ENCODE peak calls at places on chromosomes 6 and 20, in seven cellular contexts. One of them, this sample, is unnamed.
A peak's percentile ranks its signal among the peaks of the same experiment; 100 is the strongest.

GRCh38 chr6:53943410-53943809 is 148.6 kb downstream of the LRRC1 start:
- DNase-seq in CD4-positive, alpha-beta T cell: no peak
- DNase-seq in fibroblast of lung: peak; percentile 82
- DNase-seq in CD8-positive, alpha-beta T cell: no peak
- DNase-seq in fibroblast of pulmonary artery: no peak
- DNase-seq in neural progenitor cell: no peak
- DNase-seq in foreskin fibroblast: no peak
- DNase-seq in this sample: no peak

GRCh38 chr6:143002686-143003085 is 57.7 kb upstream of the HIVEP2 start:
- DNase-seq in CD4-positive, alpha-beta T cell: no peak
- DNase-seq in fibroblast of lung: no peak
- DNase-seq in CD8-positive, alpha-beta T cell: no peak
- DNase-seq in fibroblast of pulmonary artery: no peak
- DNase-seq in neural progenitor cell: no peak
- DNase-seq in foreskin fibroblast: no peak
- DNase-seq in this sample: no peak

GRCh38 chr6:168658059-168658458 is 217.1 kb downstream of the SMOC2 start:
- DNase-seq in CD4-positive, alpha-beta T cell: peak; percentile 6
- DNase-seq in fibroblast of lung: no peak
- DNase-seq in CD8-positive, alpha-beta T cell: peak; percentile 13
- DNase-seq in fibroblast of pulmonary artery: no peak
- DNase-seq in neural progenitor cell: no peak
- DNase-seq in foreskin fibroblast: no peak
- DNase-seq in this sample: no peak

GRCh38 chr20:12022121-12022520 is 104.4 kb downstream of the BTBD3 start:
- DNase-seq in CD4-positive, alpha-beta T cell: no peak
- DNase-seq in fibroblast of lung: no peak
- DNase-seq in CD8-positive, alpha-beta T cell: no peak
- DNase-seq in fibroblast of pulmonary artery: no peak
- DNase-seq in neural progenitor cell: no peak
- DNase-seq in foreskin fibroblast: no peak
- DNase-seq in this sample: no peak

GRCh38 chr6:73231986-73232391 is 6.7 kb upstream of the KHDC1L start:
- DNase-seq in CD4-positive, alpha-beta T cell: no peak
- DNase-seq in fibroblast of lung: no peak
- DNase-seq in CD8-positive, alpha-beta T cell: no peak
- DNase-seq in fibroblast of pulmonary artery: no peak
- DNase-seq in neural progenitor cell: no peak
- DNase-seq in foreskin fibroblast: no peak
- DNase-seq in this sample: no peak

GRCh38 chr6:133512410-133513016 is 271.4 kb downstream of the EYA4 start:
- DNase-seq in CD4-positive, alpha-beta T cell: no peak
- DNase-seq in fibroblast of lung: peak; percentile 73
- DNase-seq in CD8-positive, alpha-beta T cell: no peak
- DNase-seq in fibroblast of pulmonary artery: peak; percentile 76
- DNase-seq in neural progenitor cell: peak; percentile 70
- DNase-seq in foreskin fibroblast: peak; percentile 78
- DNase-seq in this sample: no peak

GRCh38 chr20:50311308-50312001 is 120.8 kb downstream of the CEBPB start:
- DNase-seq in CD4-positive, alpha-beta T cell: no peak
- DNase-seq in fibroblast of lung: no peak
- DNase-seq in CD8-positive, alpha-beta T cell: no peak
- DNase-seq in fibroblast of pulmonary artery: no peak
- DNase-seq in neural progenitor cell: no peak
- DNase-seq in foreskin fibroblast: no peak
- DNase-seq in this sample: no peak

GRCh38 chr6:68139130-68139529 is 496.0 kb upstream of the ADGRB3 start:
- DNase-seq in CD4-positive, alpha-beta T cell: no peak
- DNase-seq in fibroblast of lung: no peak
- DNase-seq in CD8-positive, alpha-beta T cell: no peak
- DNase-seq in fibroblast of pulmonary artery: no peak
- DNase-seq in neural progenitor cell: peak; percentile 79
- DNase-seq in foreskin fibroblast: no peak
- DNase-seq in this sample: no peak

GRCh38 chr20:52105045-52105572 is 86.5 kb downstream of the ZFP64 start:
- DNase-seq in CD4-positive, alpha-beta T cell: no peak
- DNase-seq in fibroblast of lung: peak; percentile 46
- DNase-seq in CD8-positive, alpha-beta T cell: no peak
- DNase-seq in fibroblast of pulmonary artery: peak; percentile 47
- DNase-seq in neural progenitor cell: peak; percentile 82
- DNase-seq in foreskin fibroblast: peak; percentile 68
- DNase-seq in this sample: no peak

GRCh38 chr6:42766163-42766670 is 15.6 kb upstream of the BICRAL start:
- DNase-seq in CD4-positive, alpha-beta T cell: no peak
- DNase-seq in fibroblast of lung: peak; percentile 55
- DNase-seq in CD8-positive, alpha-beta T cell: no peak
- DNase-seq in fibroblast of pulmonary artery: peak; percentile 42
- DNase-seq in neural progenitor cell: no peak
- DNase-seq in foreskin fibroblast: peak; percentile 79
- DNase-seq in this sample: no peak

DNA sequence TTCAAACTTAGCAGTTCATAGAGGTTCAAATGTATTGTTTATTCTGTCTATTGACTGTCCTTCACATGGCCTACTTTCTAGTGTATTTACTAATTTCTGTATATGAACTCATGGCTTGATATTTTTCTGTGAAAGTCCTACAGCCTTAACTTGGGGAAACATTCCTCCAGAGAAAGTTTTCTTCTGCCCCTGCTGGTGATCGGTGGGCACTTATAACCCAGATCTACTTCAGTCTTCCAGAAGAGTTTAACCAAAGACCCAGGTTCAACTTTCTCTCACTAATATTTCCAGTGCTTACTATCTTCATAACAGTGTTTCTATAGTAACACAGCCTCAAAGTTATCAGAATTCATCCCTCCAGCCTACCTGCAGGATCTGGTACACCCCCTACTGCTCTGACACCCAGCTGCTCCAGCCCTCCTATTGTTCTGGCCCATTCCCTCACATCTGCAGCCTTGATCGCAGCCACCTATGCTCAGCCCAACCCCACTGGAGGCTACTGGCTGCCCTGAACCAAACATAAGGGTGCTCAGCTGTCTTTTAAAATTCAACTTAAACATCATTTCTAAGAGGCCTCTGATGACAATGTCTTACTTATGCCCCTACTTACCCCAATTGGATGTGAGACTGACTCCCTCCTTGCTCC is 72.3 kb downstream of the TBX18 start:
- DNase-seq in CD4-positive, alpha-beta T cell: no peak
- DNase-seq in fibroblast of lung: no peak
- DNase-seq in CD8-positive, alpha-beta T cell: no peak
- DNase-seq in fibroblast of pulmonary artery: no peak
- DNase-seq in neural progenitor cell: no peak
- DNase-seq in foreskin fibroblast: no peak
- DNase-seq in this sample: no peak
- TF ChIP-seq CTCF in CD4-positive, alpha-beta T cell: no peak
- TF ChIP-seq CTCF in fibroblast of lung: no peak
- TF ChIP-seq CTCF in CD8-positive, alpha-beta T cell: no peak
- TF ChIP-seq CTCF in fibroblast of pulmonary artery: no peak
- TF ChIP-seq CTCF in neural progenitor cell: no peak
- TF ChIP-seq CTCF in foreskin fibroblast: no peak
- TF ChIP-seq CTCF in this sample: no peak

GRCh38 chr20:46253391-46253790 is 54.9 kb downstream of the CDH22 start:
- DNase-seq in CD4-positive, alpha-beta T cell: no peak
- DNase-seq in fibroblast of lung: no peak
- DNase-seq in CD8-positive, alpha-beta T cell: no peak
- DNase-seq in fibroblast of pulmonary artery: no peak
- DNase-seq in neural progenitor cell: peak; percentile 64
- DNase-seq in foreskin fibroblast: peak; percentile 8
- DNase-seq in this sample: no peak
- TF ChIP-seq CTCF in CD4-positive, alpha-beta T cell: no peak
- TF ChIP-seq CTCF in fibroblast of lung: peak; percentile 14
- TF ChIP-seq CTCF in CD8-positive, alpha-beta T cell: no peak
- TF ChIP-seq CTCF in fibroblast of pulmonary artery: no peak
- TF ChIP-seq CTCF in neural progenitor cell: peak; percentile 52
- TF ChIP-seq CTCF in foreskin fibroblast: no peak
- TF ChIP-seq CTCF in this sample: peak; percentile 4

DNA sequence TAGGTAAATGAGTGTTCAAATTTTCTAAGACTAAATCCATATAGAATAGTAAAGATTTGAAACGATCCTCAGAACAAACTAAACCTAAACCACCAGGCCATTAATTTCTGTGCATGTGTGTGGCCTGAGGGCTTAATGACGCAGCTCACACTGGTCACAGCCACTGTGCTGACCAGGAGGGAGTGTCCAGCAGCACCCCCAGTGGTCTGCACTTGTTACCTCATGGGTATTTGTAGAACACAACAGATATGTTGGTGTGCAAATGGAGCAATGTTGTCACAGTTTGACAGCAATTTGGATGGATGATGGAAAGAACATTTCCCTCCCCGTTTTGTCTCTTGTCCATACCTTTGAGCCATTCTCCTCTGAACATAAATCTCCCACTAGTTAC is 122.4 kb upstream of the EXOC2 start:
- DNase-seq in CD4-positive, alpha-beta T cell: no peak
- DNase-seq in fibroblast of lung: no peak
- DNase-seq in CD8-positive, alpha-beta T cell: no peak
- DNase-seq in fibroblast of pulmonary artery: no peak
- DNase-seq in neural progenitor cell: peak; percentile 58
- DNase-seq in foreskin fibroblast: no peak
- DNase-seq in this sample: no peak
- TF ChIP-seq CTCF in CD4-positive, alpha-beta T cell: no peak
- TF ChIP-seq CTCF in fibroblast of lung: peak; percentile 20
- TF ChIP-seq CTCF in CD8-positive, alpha-beta T cell: no peak
- TF ChIP-seq CTCF in fibroblast of pulmonary artery: no peak
- TF ChIP-seq CTCF in neural progenitor cell: peak; percentile 48
- TF ChIP-seq CTCF in foreskin fibroblast: no peak
- TF ChIP-seq CTCF in this sample: peak; percentile 23

GRCh38 chr20:39547546-39548410 is 585.6 kb downstream of the DHX35 start:
- DNase-seq in CD4-positive, alpha-beta T cell: no peak
- DNase-seq in fibroblast of lung: no peak
- DNase-seq in CD8-positive, alpha-beta T cell: no peak
- DNase-seq in fibroblast of pulmonary artery: no peak
- DNase-seq in neural progenitor cell: no peak
- DNase-seq in foreskin fibroblast: no peak
- DNase-seq in this sample: no peak
- TF ChIP-seq CTCF in CD4-positive, alpha-beta T cell: no peak
- TF ChIP-seq CTCF in fibroblast of lung: no peak
- TF ChIP-seq CTCF in CD8-positive, alpha-beta T cell: no peak
- TF ChIP-seq CTCF in fibroblast of pulmonary artery: no peak
- TF ChIP-seq CTCF in neural progenitor cell: peak; percentile 16
- TF ChIP-seq CTCF in foreskin fibroblast: no peak
- TF ChIP-seq CTCF in this sample: no peak

GRCh38 chr6:18031189-18031588 is 43.8 kb upstream of the KIF13A start:
- DNase-seq in CD4-positive, alpha-beta T cell: no peak
- DNase-seq in fibroblast of lung: no peak
- DNase-seq in CD8-positive, alpha-beta T cell: no peak
- DNase-seq in fibroblast of pulmonary artery: no peak
- DNase-seq in neural progenitor cell: no peak
- DNase-seq in foreskin fibroblast: no peak
- DNase-seq in this sample: no peak

GRCh38 chr6:18034798-18035202 is 47.4 kb upstream of the KIF13A start:
- DNase-seq in CD4-positive, alpha-beta T cell: no peak
- DNase-seq in fibroblast of lung: peak; percentile 28
- DNase-seq in CD8-positive, alpha-beta T cell: no peak
- DNase-seq in fibroblast of pulmonary artery: peak; percentile 34
- DNase-seq in neural progenitor cell: no peak
- DNase-seq in foreskin fibroblast: no peak
- DNase-seq in this sample: no peak

GRCh38 chr6:18028332-18028731 is 40.9 kb upstream of the KIF13A start:
- DNase-seq in CD4-positive, alpha-beta T cell: no peak
- DNase-seq in fibroblast of lung: no peak
- DNase-seq in CD8-positive, alpha-beta T cell: no peak
- DNase-seq in fibroblast of pulmonary artery: no peak
- DNase-seq in neural progenitor cell: no peak
- DNase-seq in foreskin fibroblast: no peak
- DNase-seq in this sample: no peak

GRCh38 chr6:18035330-18035854 is 48.0 kb upstream of the KIF13A start:
- DNase-seq in CD4-positive, alpha-beta T cell: no peak
- DNase-seq in fibroblast of lung: no peak
- DNase-seq in CD8-positive, alpha-beta T cell: no peak
- DNase-seq in fibroblast of pulmonary artery: no peak
- DNase-seq in neural progenitor cell: no peak
- DNase-seq in foreskin fibroblast: no peak
- DNase-seq in this sample: no peak

GRCh38 chr6:18031680-18032256 is 44.3 kb upstream of the KIF13A start:
- DNase-seq in CD4-positive, alpha-beta T cell: no peak
- DNase-seq in fibroblast of lung: no peak
- DNase-seq in CD8-positive, alpha-beta T cell: no peak
- DNase-seq in fibroblast of pulmonary artery: no peak
- DNase-seq in neural progenitor cell: no peak
- DNase-seq in foreskin fibroblast: no peak
- DNase-seq in this sample: no peak
- TF ChIP-seq CTCF in CD4-positive, alpha-beta T cell: no peak
- TF ChIP-seq CTCF in fibroblast of lung: no peak
- TF ChIP-seq CTCF in CD8-positive, alpha-beta T cell: no peak
- TF ChIP-seq CTCF in fibroblast of pulmonary artery: no peak
- TF ChIP-seq CTCF in neural progenitor cell: no peak
- TF ChIP-seq CTCF in foreskin fibroblast: no peak
- TF ChIP-seq CTCF in this sample: no peak

GRCh38 chr20:60107621-60108020 is 149.4 kb downstream of the CDH26 start:
- DNase-seq in CD4-positive, alpha-beta T cell: no peak
- DNase-seq in fibroblast of lung: no peak
- DNase-seq in CD8-positive, alpha-beta T cell: no peak
- DNase-seq in fibroblast of pulmonary artery: no peak
- DNase-seq in neural progenitor cell: no peak
- DNase-seq in foreskin fibroblast: no peak
- DNase-seq in this sample: no peak
- TF ChIP-seq CTCF in CD4-positive, alpha-beta T cell: no peak
- TF ChIP-seq CTCF in fibroblast of lung: no peak
- TF ChIP-seq CTCF in CD8-positive, alpha-beta T cell: no peak
- TF ChIP-seq CTCF in fibroblast of pulmonary artery: no peak
- TF ChIP-seq CTCF in neural progenitor cell: no peak
- TF ChIP-seq CTCF in foreskin fibroblast: no peak
- TF ChIP-seq CTCF in this sample: no peak

DNA sequence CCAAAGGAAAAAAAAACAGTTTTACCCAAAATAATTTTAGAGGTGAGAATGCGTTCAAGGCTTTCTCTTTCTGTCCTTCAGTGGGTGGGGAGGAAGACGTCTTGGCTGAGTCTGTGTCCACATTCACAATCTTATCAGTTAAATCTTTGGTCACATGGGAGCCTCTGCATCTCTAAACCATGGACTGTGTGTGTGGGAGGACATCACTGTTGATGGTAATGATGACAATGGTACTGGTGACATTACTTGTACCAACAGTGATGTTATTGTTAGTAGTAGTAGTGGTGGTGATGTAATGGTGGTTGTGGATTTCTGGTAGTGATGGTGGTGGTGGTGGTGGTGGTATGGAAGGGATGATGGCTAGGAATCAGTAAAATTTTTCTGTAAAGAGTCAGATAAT is 59.6 kb downstream of the SYNDIG1 start:
- DNase-seq in CD4-positive, alpha-beta T cell: no peak
- DNase-seq in fibroblast of lung: no peak
- DNase-seq in CD8-positive, alpha-beta T cell: no peak
- DNase-seq in fibroblast of pulmonary artery: no peak
- DNase-seq in neural progenitor cell: no peak
- DNase-seq in foreskin fibroblast: no peak
- DNase-seq in this sample: no peak
- TF ChIP-seq CTCF in CD4-positive, alpha-beta T cell: no peak
- TF ChIP-seq CTCF in fibroblast of lung: no peak
- TF ChIP-seq CTCF in CD8-positive, alpha-beta T cell: no peak
- TF ChIP-seq CTCF in fibroblast of pulmonary artery: no peak
- TF ChIP-seq CTCF in neural progenitor cell: no peak
- TF ChIP-seq CTCF in foreskin fibroblast: no peak
- TF ChIP-seq CTCF in this sample: no peak

This sample was measured in GM12864.